ENCODE peak calls at places on chromosomes 5 and 9, in ten cellular contexts. One of them, this sample, is unnamed.
A peak's percentile ranks its signal among the peaks of the same experiment; 100 is the strongest.

GRCh38 chr5:62960781-62961180 is 382.2 kb downstream of the LRRC70 start:
- DNase-seq in activated CD4-positive, alpha-beta T cell treated with anti-CD3 and anti-CD28 coated beads, Interleukin-2, amount 50 U/mL, for 24 hours: no peak
- DNase-seq in endothelial cell of umbilical vein: no peak
- DNase-seq in WTC11: no peak
- DNase-seq in NCI-H345: no peak
- DNase-seq in NCI-H2029: no peak
- DNase-seq in NCI-H1105: no peak
- DNase-seq in aorta: no peak
- DNase-seq in nucleus accumbens: no peak
- DNase-seq in Caki2: no peak
- DNase-seq in this sample: no peak

GRCh38 chr5:154194348-154195329 is 4.1 kb downstream of the GALNT10 start:
- DNase-seq in activated CD4-positive, alpha-beta T cell treated with anti-CD3 and anti-CD28 coated beads, Interleukin-2, amount 50 U/mL, for 24 hours: no peak
- DNase-seq in NCI-H1105: no peak
- DNase-seq in WTC11: no peak
- DNase-seq in aorta: no peak
- DNase-seq in Caki2: no peak
- DNase-seq in NCI-H2029: no peak
- DNase-seq in NCI-H345: no peak
- DNase-seq in endothelial cell of umbilical vein: peak; percentile 25
- DNase-seq in nucleus accumbens: no peak
- DNase-seq in this sample: no peak

GRCh38 chr5:54654211-54654610 is 136.7 kb downstream of the SNX18 start:
- DNase-seq in activated CD4-positive, alpha-beta T cell treated with anti-CD3 and anti-CD28 coated beads, Interleukin-2, amount 50 U/mL, for 24 hours: no peak
- DNase-seq in endothelial cell of umbilical vein: no peak
- DNase-seq in NCI-H345: no peak
- DNase-seq in WTC11: no peak
- DNase-seq in NCI-H2029: no peak
- DNase-seq in nucleus accumbens: no peak
- DNase-seq in Caki2: no peak
- DNase-seq in NCI-H1105: no peak
- DNase-seq in aorta: no peak
- DNase-seq in this sample: no peak

GRCh38 chr5:158175664-158176507 is 316.9 kb upstream of the CLINT1 start:
- DNase-seq in nucleus accumbens: no peak
- DNase-seq in NCI-H345: no peak
- DNase-seq in Caki2: no peak
- DNase-seq in WTC11: no peak
- DNase-seq in NCI-H2029: no peak
- DNase-seq in aorta: no peak
- DNase-seq in NCI-H1105: no peak
- DNase-seq in endothelial cell of umbilical vein: peak; percentile 43
- DNase-seq in activated CD4-positive, alpha-beta T cell treated with anti-CD3 and anti-CD28 coated beads, Interleukin-2, amount 50 U/mL, for 24 hours: no peak
- DNase-seq in this sample: no peak

GRCh38 chr9:3868012-3868411 is 342.2 kb upstream of the RFX3 start:
- DNase-seq in activated CD4-positive, alpha-beta T cell treated with anti-CD3 and anti-CD28 coated beads, Interleukin-2, amount 50 U/mL, for 24 hours: no peak
- DNase-seq in WTC11: no peak
- DNase-seq in NCI-H2029: no peak
- DNase-seq in endothelial cell of umbilical vein: no peak
- DNase-seq in nucleus accumbens: no peak
- DNase-seq in NCI-H345: no peak
- DNase-seq in aorta: no peak
- DNase-seq in NCI-H1105: no peak
- DNase-seq in Caki2: no peak
- DNase-seq in this sample: no peak

GRCh38 chr5:168359820-168360460 is 68.5 kb downstream of the WWC1 start:
- DNase-seq in Caki2: no peak
- DNase-seq in WTC11: no peak
- DNase-seq in NCI-H1105: no peak
- DNase-seq in activated CD4-positive, alpha-beta T cell treated with anti-CD3 and anti-CD28 coated beads, Interleukin-2, amount 50 U/mL, for 24 hours: no peak
- DNase-seq in endothelial cell of umbilical vein: no peak
- DNase-seq in nucleus accumbens: no peak
- DNase-seq in NCI-H2029: no peak
- DNase-seq in aorta: no peak
- DNase-seq in NCI-H345: peak; percentile 15
- DNase-seq in this sample: no peak

GRCh38 chr5:129945031-129945430 is 40.8 kb downstream of the CHSY3 start:
- DNase-seq in aorta: no peak
- DNase-seq in NCI-H345: no peak
- DNase-seq in WTC11: no peak
- DNase-seq in activated CD4-positive, alpha-beta T cell treated with anti-CD3 and anti-CD28 coated beads, Interleukin-2, amount 50 U/mL, for 24 hours: no peak
- DNase-seq in Caki2: no peak
- DNase-seq in NCI-H2029: no peak
- DNase-seq in endothelial cell of umbilical vein: no peak
- DNase-seq in NCI-H1105: no peak
- DNase-seq in nucleus accumbens: no peak
- DNase-seq in this sample: no peak

GRCh38 chr5:138128344-138128743 is 10.9 kb downstream of the NME5 start:
- DNase-seq in NCI-H1105: no peak
- DNase-seq in NCI-H345: no peak
- DNase-seq in aorta: no peak
- DNase-seq in endothelial cell of umbilical vein: peak; percentile 70
- DNase-seq in NCI-H2029: no peak
- DNase-seq in activated CD4-positive, alpha-beta T cell treated with anti-CD3 and anti-CD28 coated beads, Interleukin-2, amount 50 U/mL, for 24 hours: no peak
- DNase-seq in nucleus accumbens: no peak
- DNase-seq in WTC11: no peak
- DNase-seq in Caki2: no peak
- DNase-seq in this sample: no peak

GRCh38 chr9:128429505-128430086 is 8.9 kb downstream of the CERCAM start:
- DNase-seq in NCI-H2029: no peak
- DNase-seq in NCI-H345: no peak
- DNase-seq in endothelial cell of umbilical vein: no peak
- DNase-seq in Caki2: no peak
- DNase-seq in WTC11: no peak
- DNase-seq in activated CD4-positive, alpha-beta T cell treated with anti-CD3 and anti-CD28 coated beads, Interleukin-2, amount 50 U/mL, for 24 hours: no peak
- DNase-seq in NCI-H1105: no peak
- DNase-seq in nucleus accumbens: no peak
- DNase-seq in aorta: no peak
- DNase-seq in this sample: no peak

GRCh38 chr9:123816817-123817472 is 113.0 kb downstream of the DENND1A start:
- DNase-seq in nucleus accumbens: no peak
- DNase-seq in NCI-H345: no peak
- DNase-seq in NCI-H2029: no peak
- DNase-seq in Caki2: no peak
- DNase-seq in activated CD4-positive, alpha-beta T cell treated with anti-CD3 and anti-CD28 coated beads, Interleukin-2, amount 50 U/mL, for 24 hours: no peak
- DNase-seq in aorta: no peak
- DNase-seq in WTC11: no peak
- DNase-seq in endothelial cell of umbilical vein: peak; percentile 89
- DNase-seq in NCI-H1105: no peak
- DNase-seq in this sample: no peak

GRCh38 chr5:76249601-76250000 is 153.5 kb upstream of the IQGAP2 start:
- DNase-seq in NCI-H345: no peak
- DNase-seq in WTC11: no peak
- DNase-seq in endothelial cell of umbilical vein: no peak
- DNase-seq in NCI-H2029: no peak
- DNase-seq in nucleus accumbens: no peak
- DNase-seq in NCI-H1105: no peak
- DNase-seq in activated CD4-positive, alpha-beta T cell treated with anti-CD3 and anti-CD28 coated beads, Interleukin-2, amount 50 U/mL, for 24 hours: no peak
- DNase-seq in aorta: no peak
- DNase-seq in Caki2: no peak
- DNase-seq in this sample: no peak

GRCh38 chr9:77449177-77450092 is 198.7 kb downstream of the GNA14 start:
- DNase-seq in nucleus accumbens: no peak
- DNase-seq in aorta: no peak
- DNase-seq in Caki2: no peak
- DNase-seq in endothelial cell of umbilical vein: peak; percentile 22
- DNase-seq in WTC11: no peak
- DNase-seq in NCI-H345: no peak
- DNase-seq in activated CD4-positive, alpha-beta T cell treated with anti-CD3 and anti-CD28 coated beads, Interleukin-2, amount 50 U/mL, for 24 hours: no peak
- DNase-seq in NCI-H2029: no peak
- DNase-seq in NCI-H1105: no peak
- DNase-seq in this sample: peak; percentile 3

GRCh38 chr5:171264842-171265241 is 44.2 kb upstream of the TLX3 start:
- DNase-seq in NCI-H1105: no peak
- DNase-seq in Caki2: no peak
- DNase-seq in NCI-H2029: no peak
- DNase-seq in endothelial cell of umbilical vein: no peak
- DNase-seq in NCI-H345: no peak
- DNase-seq in activated CD4-positive, alpha-beta T cell treated with anti-CD3 and anti-CD28 coated beads, Interleukin-2, amount 50 U/mL, for 24 hours: no peak
- DNase-seq in nucleus accumbens: no peak
- DNase-seq in WTC11: no peak
- DNase-seq in aorta: no peak
- DNase-seq in this sample: no peak

GRCh38 chr5:73418244-73418691 is 30.3 kb downstream of the FOXD1 start:
- DNase-seq in Caki2: no peak
- DNase-seq in NCI-H2029: no peak
- DNase-seq in endothelial cell of umbilical vein: no peak
- DNase-seq in aorta: peak; percentile 75
- DNase-seq in NCI-H1105: no peak
- DNase-seq in WTC11: no peak
- DNase-seq in activated CD4-positive, alpha-beta T cell treated with anti-CD3 and anti-CD28 coated beads, Interleukin-2, amount 50 U/mL, for 24 hours: no peak
- DNase-seq in nucleus accumbens: no peak
- DNase-seq in NCI-H345: peak; percentile 8
- DNase-seq in this sample: no peak

GRCh38 chr9:112338561-112338960 is 5.1 kb upstream of the PTBP3 start:
- DNase-seq in NCI-H1105: no peak
- DNase-seq in Caki2: peak; percentile 68
- DNase-seq in activated CD4-positive, alpha-beta T cell treated with anti-CD3 and anti-CD28 coated beads, Interleukin-2, amount 50 U/mL, for 24 hours: no peak
- DNase-seq in NCI-H2029: no peak
- DNase-seq in aorta: no peak
- DNase-seq in nucleus accumbens: no peak
- DNase-seq in endothelial cell of umbilical vein: no peak
- DNase-seq in NCI-H345: no peak
- DNase-seq in WTC11: no peak
- DNase-seq in this sample: no peak

GRCh38 chr5:107284822-107285510 is 385.8 kb downstream of the EFNA5 start:
- DNase-seq in endothelial cell of umbilical vein: peak; percentile 9
- DNase-seq in Caki2: peak; percentile 69
- DNase-seq in NCI-H345: no peak
- DNase-seq in NCI-H1105: no peak
- DNase-seq in aorta: no peak
- DNase-seq in NCI-H2029: no peak
- DNase-seq in WTC11: no peak
- DNase-seq in activated CD4-positive, alpha-beta T cell treated with anti-CD3 and anti-CD28 coated beads, Interleukin-2, amount 50 U/mL, for 24 hours: no peak
- DNase-seq in nucleus accumbens: no peak
- DNase-seq in this sample: no peak